ENCODE peak calls at places on chromosomes 2 and 18, in four cellular contexts. One of them, this sample, is unnamed.

GRCh38 chr2:149732730-149733290 is 145.2 kb upstream of the MMADHC start:
- DNase-seq in K562: no peak
- DNase-seq in HCT116: no peak
- DNase-seq in Panc1: no peak
- DNase-seq in this sample: no peak

GRCh38 chr2:207561386-207562080 is 31.8 kb downstream of the CREB1 start:
- DNase-seq in K562: no peak
- DNase-seq in HCT116: no peak
- DNase-seq in Panc1: no peak
- DNase-seq in this sample: no peak

GRCh38 chr2:98382739-98383138 is 36.5 kb downstream of the CNGA3 start:
- DNase-seq in K562: no peak
- DNase-seq in HCT116: no peak
- DNase-seq in Panc1: no peak
- DNase-seq in this sample: no peak

GRCh38 chr2:144348846-144349245 is 171.1 kb downstream of the ZEB2 start:
- DNase-seq in K562: no peak
- DNase-seq in HCT116: no peak
- DNase-seq in Panc1: no peak
- DNase-seq in this sample: no peak

GRCh38 chr2:100411841-100412292 is 5.6 kb downstream of the CHST10 start:
- DNase-seq in K562: no peak
- DNase-seq in HCT116: no peak
- DNase-seq in Panc1: no peak
- DNase-seq in this sample: no peak

GRCh38 chr18:37553633-37554398 is 11.8 kb downstream of the CELF4 start:
- DNase-seq in K562: peak
- DNase-seq in HCT116: no peak
- DNase-seq in Panc1: no peak
- DNase-seq in this sample: no peak

GRCh38 chr2:170928824-170929685 is at the start of gene GORASP2:
- DNase-seq in K562: peak
- DNase-seq in HCT116: peak
- DNase-seq in Panc1: peak
- DNase-seq in this sample: peak

GRCh38 chr2:238426568-238427434 is at the start of gene ASB1:
- DNase-seq in K562: peak
- DNase-seq in HCT116: peak
- DNase-seq in Panc1: no peak
- DNase-seq in this sample: peak

GRCh38 chr2:224278531-224278930 is 123.4 kb downstream of the FAM124B start:
- DNase-seq in K562: no peak
- DNase-seq in HCT116: no peak
- DNase-seq in Panc1: no peak
- DNase-seq in this sample: no peak

DNA sequence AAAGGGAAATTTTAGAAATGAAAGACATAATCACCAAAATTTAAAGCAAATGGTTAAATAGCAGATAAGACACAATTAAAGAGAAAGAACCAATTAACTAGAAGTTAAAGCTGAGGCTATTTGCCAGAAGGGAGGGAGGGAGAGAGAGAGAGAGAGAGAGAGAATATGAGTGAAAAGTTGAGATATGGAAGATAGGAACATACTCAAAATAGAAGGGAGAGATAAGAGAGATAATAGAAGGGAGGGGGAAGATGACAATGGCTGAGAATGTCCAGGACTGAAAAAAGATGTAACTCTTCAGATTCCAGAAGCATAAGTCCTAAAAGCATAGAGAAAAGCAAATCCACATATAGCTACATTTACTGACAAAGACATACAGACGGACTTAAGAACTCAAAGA is 17.1 kb upstream of the AAK1 start:
- DNase-seq in K562: no peak
- DNase-seq in HCT116: no peak
- DNase-seq in Panc1: no peak
- DNase-seq in this sample: no peak
- TF ChIP-seq TCF7L2 in K562: no peak
- TF ChIP-seq TCF7L2 in HCT116: no peak
- TF ChIP-seq TCF7L2 in Panc1: no peak
- TF ChIP-seq TCF7L2 in this sample: no peak

GRCh38 chr2:42200534-42201227 is 31.5 kb downstream of the EML4 start:
- DNase-seq in K562: no peak
- DNase-seq in HCT116: no peak
- DNase-seq in Panc1: no peak
- DNase-seq in this sample: no peak
- TF ChIP-seq TCF7L2 in K562: no peak
- TF ChIP-seq TCF7L2 in HCT116: no peak
- TF ChIP-seq TCF7L2 in Panc1: no peak
- TF ChIP-seq TCF7L2 in this sample: no peak

DNA sequence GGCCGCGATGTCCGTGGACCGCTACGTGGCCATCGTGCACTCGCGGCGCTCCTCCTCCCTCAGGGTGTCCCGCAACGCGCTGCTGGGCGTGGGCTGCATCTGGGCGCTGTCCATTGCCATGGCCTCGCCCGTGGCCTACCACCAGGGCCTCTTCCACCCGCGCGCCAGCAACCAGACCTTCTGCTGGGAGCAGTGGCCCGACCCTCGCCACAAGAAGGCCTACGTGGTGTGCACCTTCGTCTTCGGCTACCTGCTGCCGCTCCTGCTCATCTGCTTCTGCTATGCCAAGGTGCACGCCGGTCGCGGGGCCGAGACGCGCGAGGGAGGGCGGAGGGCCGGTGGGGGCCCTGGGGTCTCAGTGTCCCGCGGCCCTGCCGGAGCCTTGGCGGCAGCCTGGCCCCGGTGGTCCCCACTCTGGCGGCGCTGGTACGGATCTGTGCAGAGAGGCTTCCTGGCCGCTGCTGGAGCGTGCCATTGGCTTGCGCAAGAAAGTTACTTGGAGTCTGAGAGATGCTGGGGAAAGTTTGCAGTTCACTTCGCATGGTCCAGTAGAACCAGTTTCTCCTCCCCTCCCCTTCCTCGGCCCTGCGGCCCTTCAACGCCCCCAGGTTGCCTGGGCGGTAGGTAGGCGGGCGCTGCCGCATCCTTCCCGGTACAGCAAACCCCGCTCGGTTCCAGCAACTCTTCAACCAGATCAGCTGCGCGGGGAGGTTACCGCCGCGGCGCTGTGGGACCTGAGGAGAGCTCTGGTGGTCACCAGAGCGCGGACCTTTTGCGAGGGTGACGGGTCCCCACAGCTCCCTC is 1.5 kb downstream of the GALR1 start:
- DNase-seq in K562: no peak
- DNase-seq in HCT116: no peak
- DNase-seq in Panc1: no peak
- DNase-seq in this sample: no peak
- TF ChIP-seq TCF7L2 in K562: no peak
- TF ChIP-seq TCF7L2 in HCT116: no peak
- TF ChIP-seq TCF7L2 in Panc1: no peak
- TF ChIP-seq TCF7L2 in this sample: no peak

DNA sequence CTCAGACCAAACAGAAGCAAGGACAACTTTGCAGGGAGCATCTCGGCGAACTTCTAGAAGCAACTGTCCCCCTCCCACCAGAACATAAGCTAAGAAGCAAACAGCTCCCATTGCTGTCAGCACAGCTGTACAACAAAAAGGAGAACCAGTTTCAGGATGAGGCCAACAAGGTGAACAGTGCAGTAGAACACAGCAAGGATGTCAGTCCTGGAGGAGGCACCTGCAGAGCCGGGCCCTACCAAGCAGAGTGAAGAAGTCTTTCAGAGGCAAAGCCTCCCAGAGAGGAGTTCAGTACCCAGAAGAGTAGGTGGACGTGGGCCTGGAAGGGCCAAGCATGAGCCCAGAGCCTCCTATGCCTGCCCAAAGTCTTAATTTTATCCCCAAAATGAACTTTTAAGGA is 1.0 kb downstream of the PASK start:
- DNase-seq in K562: no peak
- DNase-seq in HCT116: no peak
- DNase-seq in Panc1: no peak
- DNase-seq in this sample: no peak
- TF ChIP-seq TCF7L2 in K562: no peak
- TF ChIP-seq TCF7L2 in HCT116: no peak
- TF ChIP-seq TCF7L2 in Panc1: no peak
- TF ChIP-seq TCF7L2 in this sample: no peak

This sample was measured in HepG2.